ENCODE peak calls at places on chromosomes 6 and 20, in nine cellular contexts. G is GM23338, U is cardiac septum, H is PC-3, M is Right ventricle myocardium superior, E is cardiac muscle cell, Q is GM19239, C is NT2/D1, D is A172. O is an unnamed sample.
A peak's percentile ranks its signal among the peaks of the same experiment; 100 is the strongest.

GRCh38 chr6:44264154-44265002 is 973 bp downstream of the NFKBIE start:
- DNase-seq in Q (no peak), H (no peak), E (no peak), U (peak; percentile 88), G (no peak), D (peak; percentile 37), M (peak; percentile 79), C (no peak), O (no peak)

GRCh38 chr6:145569140-145569539 is 166.2 kb downstream of the EPM2A start:
- DNase-seq in H (no peak), D (no peak), G (no peak), E (no peak), M (no peak), U (no peak), Q (no peak), C (no peak), O (no peak)

GRCh38 chr6:27547157-27548075 is 74.5 kb upstream of the ZNF184 start:
- DNase-seq in U (no peak), G (peak; percentile 80), M (no peak), D (peak; percentile 83), E (peak; percentile 67), Q (no peak), C (peak; percentile 51), H (peak; percentile 89), O (no peak)

GRCh38 chr6:153208706-153209105 is 77.6 kb upstream of the RGS17 start:
- DNase-seq in D (no peak), U (no peak), M (peak; percentile 46), C (no peak), E (peak; percentile 10), G (peak; percentile 4), H (no peak), Q (no peak), O (no peak)

GRCh38 chr6:1153696-1154245 is 158.1 kb upstream of the FOXQ1 start:
- DNase-seq in D (no peak), E (no peak), G (no peak), H (no peak), C (no peak), Q (no peak), U (no peak), M (no peak), O (no peak)

GRCh38 chr6:166275714-166276166 is 32.5 kb downstream of the PRR18 start:
- DNase-seq in C (no peak), Q (peak; percentile 70), G (peak; percentile 77), D (no peak), H (peak; percentile 52), E (peak; percentile 63), M (peak; percentile 86), U (peak; percentile 91), O (peak; percentile 39)

GRCh38 chr6:71510856-71511255 is 222.2 kb downstream of the OGFRL1 start:
- DNase-seq in G (no peak), C (no peak), E (no peak), U (no peak), Q (no peak), M (no peak), H (no peak), D (no peak), O (no peak)

GRCh38 chr6:46652603-46653438 is at the start of the genes CYP39A1 and SLC25A27:
- DNase-seq in C (peak; percentile 77), U (peak; percentile 97), G (peak; percentile 98), H (peak; percentile 96), Q (peak; percentile 71), E (peak; percentile 86), M (peak; percentile 96), D (peak; percentile 42), O (peak; percentile 25)

GRCh38 chr6:156391379-156391777 is 385.8 kb upstream of the ARID1B start:
- DNase-seq in U (no peak), M (no peak), Q (no peak), D (no peak), E (no peak), G (no peak), C (no peak), H (no peak), O (no peak)

GRCh38 chr6:169169375-169169774 is 84.3 kb downstream of the THBS2 start:
- DNase-seq in H (peak; percentile 20), E (peak; percentile 61), U (no peak), Q (no peak), D (peak; percentile 71), C (no peak), M (no peak), G (no peak), O (no peak)

GRCh38 chr20:33521461-33521860 is 31.6 kb downstream of the CBFA2T2 start:
- DNase-seq in C (no peak), E (no peak), M (no peak), D (no peak), U (no peak), H (no peak), G (no peak), Q (no peak), O (no peak)

GRCh38 chr6:116287668-116288282 is 8.0 kb upstream of the TSPYL1 start:
- DNase-seq in U (no peak), M (no peak), E (peak; percentile 70), D (peak; percentile 58), H (peak; percentile 64), G (peak; percentile 75), Q (no peak), C (peak; percentile 18), O (no peak)

GRCh38 chr20:17995967-17996819 is 27.4 kb downstream of the MGME1 start:
- DNase-seq in C (peak; percentile 20), H (peak; percentile 88), U (no peak), E (peak; percentile 79), M (no peak), D (peak; percentile 65), G (peak; percentile 74), Q (peak; percentile 36), O (peak; percentile 3)

GRCh38 chr6:155186052-155186658 is 77.7 kb upstream of the CLDN20 start:
- DNase-seq in C (no peak), M (no peak), G (peak; percentile 41), U (no peak), Q (no peak), H (peak; percentile 28), D (peak; percentile 33), E (no peak), O (no peak)

GRCh38 chr6:147834377-147834776 is 325.9 kb downstream of the SAMD5 start:
- DNase-seq in D (no peak), G (no peak), M (no peak), U (no peak), H (no peak), Q (no peak), E (peak; percentile 40), C (no peak), O (no peak)

GRCh38 chr20:53827996-53828672 is 234.5 kb upstream of the ZNF217 start:
- DNase-seq in H (peak; percentile 98), E (peak; percentile 99), M (no peak), U (no peak), C (no peak), G (no peak), Q (no peak), D (peak; percentile 92), O (no peak)

GRCh38 chr20:41476446-41476845 is 109.8 kb upstream of the EMILIN3 start:
- DNase-seq in H (no peak), M (no peak), D (no peak), Q (no peak), C (no peak), E (no peak), G (no peak), U (no peak), O (no peak)

GRCh38 chr6:150667977-150668716 is 68.5 kb downstream of the PLEKHG1 start:
- DNase-seq in M (peak; percentile 92), G (peak; percentile 47), E (peak; percentile 94), C (no peak), D (peak; percentile 29), H (peak; percentile 69), U (peak; percentile 86), Q (no peak), O (no peak)

GRCh38 chr6:109051301-109051700 is 43.3 kb downstream of the SESN1 start:
- DNase-seq in C (no peak), U (no peak), E (no peak), D (no peak), Q (no peak), M (no peak), H (no peak), G (no peak), O (no peak)

GRCh38 chr6:152270301-152270925 is 366.7 kb downstream of the SYNE1 start:
- DNase-seq in E (peak; percentile 43), H (peak; percentile 61), D (peak; percentile 16), Q (no peak), G (no peak), M (no peak), C (no peak), U (no peak), O (no peak)